ENCODE peak calls at places on chromosomes 6 and 20, in five cellular contexts. One of them, this sample, is unnamed.

GRCh38 chr6:13079096-13079758 is 249.1 kb downstream of the TBC1D7 start:
- DNase-seq in WERI-Rb-1: no peak
- DNase-seq in GM03348: no peak
- DNase-seq in NCI-H69: no peak
- DNase-seq in amniotic epithelial cell: no peak
- DNase-seq in this sample: no peak

GRCh38 chr6:42453649-42454427 is 2.1 kb upstream of the TRERF1 start:
- DNase-seq in WERI-Rb-1: peak; percentile 74
- DNase-seq in amniotic epithelial cell: peak; percentile 15
- DNase-seq in GM03348: peak; percentile 77
- DNase-seq in NCI-H69: peak; percentile 91
- DNase-seq in this sample: peak; percentile 73

GRCh38 chr6:33297406-33297955 is 1.3 kb downstream of the RGL2 start:
- DNase-seq in NCI-H69: no peak
- DNase-seq in WERI-Rb-1: peak; percentile 61
- DNase-seq in amniotic epithelial cell: no peak
- DNase-seq in GM03348: no peak
- DNase-seq in this sample: no peak

GRCh38 chr20:47421076-47421475 is 64.6 kb upstream of the ZMYND8 start:
- DNase-seq in WERI-Rb-1: no peak
- DNase-seq in amniotic epithelial cell: no peak
- DNase-seq in NCI-H69: no peak
- DNase-seq in GM03348: no peak
- DNase-seq in this sample: no peak

GRCh38 chr6:67506352-67506751 is 1128.7 kb upstream of the ADGRB3 start:
- DNase-seq in amniotic epithelial cell: no peak
- DNase-seq in GM03348: no peak
- DNase-seq in WERI-Rb-1: no peak
- DNase-seq in NCI-H69: no peak
- DNase-seq in this sample: no peak

GRCh38 chr6:37922563-37922962 is 103.0 kb downstream of the ZFAND3 start:
- DNase-seq in NCI-H69: no peak
- DNase-seq in amniotic epithelial cell: no peak
- DNase-seq in WERI-Rb-1: no peak
- DNase-seq in GM03348: no peak
- DNase-seq in this sample: no peak

GRCh38 chr6:144334150-144334708 is 49.1 kb downstream of the UTRN start:
- DNase-seq in WERI-Rb-1: no peak
- DNase-seq in amniotic epithelial cell: no peak
- DNase-seq in NCI-H69: no peak
- DNase-seq in GM03348: no peak
- DNase-seq in this sample: no peak

GRCh38 chr6:74764486-74764885 is 441.4 kb downstream of the COL12A1 start:
- DNase-seq in GM03348: peak; percentile 37
- DNase-seq in amniotic epithelial cell: peak; percentile 40
- DNase-seq in NCI-H69: no peak
- DNase-seq in WERI-Rb-1: no peak
- DNase-seq in this sample: no peak

GRCh38 chr6:27650620-27651370 is 177.9 kb upstream of the ZNF184 start:
- DNase-seq in NCI-H69: peak; percentile 91
- DNase-seq in amniotic epithelial cell: peak; percentile 59
- DNase-seq in WERI-Rb-1: peak; percentile 75
- DNase-seq in GM03348: peak; percentile 8
- DNase-seq in this sample: peak; percentile 72

GRCh38 chr6:149285626-149286025 is 31.9 kb upstream of the TAB2 start:
- DNase-seq in GM03348: no peak
- DNase-seq in WERI-Rb-1: no peak
- DNase-seq in amniotic epithelial cell: no peak
- DNase-seq in NCI-H69: no peak
- DNase-seq in this sample: no peak

GRCh38 chr20:61872371-61872900 is 193.2 kb downstream of the TAF4 start:
- DNase-seq in WERI-Rb-1: no peak
- DNase-seq in GM03348: no peak
- DNase-seq in NCI-H69: no peak
- DNase-seq in amniotic epithelial cell: no peak
- DNase-seq in this sample: no peak

GRCh38 chr6:130829333-130829910 is 2.2 kb downstream of the SMLR1 start:
- DNase-seq in WERI-Rb-1: no peak
- DNase-seq in amniotic epithelial cell: no peak
- DNase-seq in NCI-H69: no peak
- DNase-seq in GM03348: no peak
- DNase-seq in this sample: no peak

GRCh38 chr6:501891-502601 is 110.5 kb downstream of the IRF4 start:
- DNase-seq in amniotic epithelial cell: no peak
- DNase-seq in WERI-Rb-1: no peak
- DNase-seq in NCI-H69: no peak
- DNase-seq in GM03348: no peak
- DNase-seq in this sample: no peak

GRCh38 chr6:81051952-81052351 is 700.5 kb downstream of the TENT5A start:
- DNase-seq in amniotic epithelial cell: no peak
- DNase-seq in WERI-Rb-1: no peak
- DNase-seq in GM03348: no peak
- DNase-seq in NCI-H69: no peak
- DNase-seq in this sample: no peak

GRCh38 chr6:99184696-99185095 is 164.8 kb downstream of the FAXC start:
- DNase-seq in WERI-Rb-1: no peak
- DNase-seq in GM03348: no peak
- DNase-seq in amniotic epithelial cell: no peak
- DNase-seq in NCI-H69: peak; percentile 46
- DNase-seq in this sample: no peak

GRCh38 chr20:24095753-24096152 is 107.2 kb upstream of the GGTLC1 start:
- DNase-seq in WERI-Rb-1: no peak
- DNase-seq in GM03348: no peak
- DNase-seq in amniotic epithelial cell: no peak
- DNase-seq in NCI-H69: peak; percentile 10
- DNase-seq in this sample: no peak

GRCh38 chr20:12207875-12208274 is 290.2 kb downstream of the BTBD3 start:
- DNase-seq in NCI-H69: peak; percentile 78
- DNase-seq in amniotic epithelial cell: peak; percentile 50
- DNase-seq in GM03348: peak; percentile 35
- DNase-seq in WERI-Rb-1: peak; percentile 51
- DNase-seq in this sample: no peak

GRCh38 chr20:461254-462198 is 807 bp downstream of the TBC1D20 start:
- DNase-seq in NCI-H69: peak; percentile 74
- DNase-seq in amniotic epithelial cell: peak; percentile 31
- DNase-seq in WERI-Rb-1: peak; percentile 51
- DNase-seq in GM03348: peak; percentile 82
- DNase-seq in this sample: no peak

GRCh38 chr6:15593798-15594197 is 69.0 kb downstream of the DTNBP1 start:
- DNase-seq in GM03348: no peak
- DNase-seq in NCI-H69: no peak
- DNase-seq in amniotic epithelial cell: peak; percentile 41
- DNase-seq in WERI-Rb-1: no peak
- DNase-seq in this sample: no peak

GRCh38 chr6:135583256-135583758 is 85.8 kb upstream of the AHI1 start:
- DNase-seq in amniotic epithelial cell: peak; percentile 46
- DNase-seq in GM03348: peak; percentile 20
- DNase-seq in NCI-H69: no peak
- DNase-seq in WERI-Rb-1: no peak
- DNase-seq in this sample: peak; percentile 49

GRCh38 chr6:133896344-133896721 is 7.4 kb downstream of the TCF21 start:
- DNase-seq in amniotic epithelial cell: no peak
- DNase-seq in GM03348: no peak
- DNase-seq in WERI-Rb-1: no peak
- DNase-seq in NCI-H69: no peak
- DNase-seq in this sample: no peak

GRCh38 chr20:61938839-61939690 is 126.6 kb downstream of the TAF4 start:
- DNase-seq in WERI-Rb-1: peak; percentile 4
- DNase-seq in amniotic epithelial cell: no peak
- DNase-seq in GM03348: no peak
- DNase-seq in NCI-H69: no peak
- DNase-seq in this sample: no peak

GRCh38 chr6:165701005-165701404 is 38.0 kb upstream of the PDE10A start:
- DNase-seq in NCI-H69: no peak
- DNase-seq in amniotic epithelial cell: no peak
- DNase-seq in GM03348: no peak
- DNase-seq in WERI-Rb-1: no peak
- DNase-seq in this sample: no peak

GRCh38 chr6:26568601-26569432 is 27.9 kb upstream of the ABT1 start:
- DNase-seq in NCI-H69: peak; percentile 92
- DNase-seq in amniotic epithelial cell: peak; percentile 86
- DNase-seq in WERI-Rb-1: peak; percentile 97
- DNase-seq in GM03348: peak; percentile 82
- DNase-seq in this sample: peak; percentile 71

This sample was measured in NCI-H226.